ENCODE peak calls at places on chromosome 13, in nine cellular contexts. U is AG20443; I is NCI-H187; L is esophagus squamous epithelium; S is hypothalamus; N is cardiac fibroblast; F is ovary; B is activated T-cell treated with anti-CD3 and anti-CD28 coated beads, Interleukin-2, amount 50 U/mL, for 72 hours; R is caudate nucleus. O is an unnamed sample.

GRCh38 chr13:79447141-79447540 is 33.8 kb upstream of the NDFIP2 start:
- DNase-seq in F (no peak), L (no peak), I (no peak), U (no peak), N (no peak), R (no peak), S (no peak), B (no peak), O (no peak)

GRCh38 chr13:23356368-23356767 is 77.1 kb downstream of the SACS start:
- DNase-seq in B (no peak), U (no peak), I (no peak), N (no peak), L (no peak), R (no peak), S (no peak), F (no peak), O (no peak)

GRCh38 chr13:99941086-99941485 is 30.5 kb downstream of the ZIC5 start:
- DNase-seq in N (no peak), L (no peak), F (no peak), S (no peak), I (no peak), U (no peak), B (no peak), R (no peak), O (no peak)

GRCh38 chr13:50209646-50210045 is 194.4 kb downstream of the KCNRG start:
- DNase-seq in U (no peak), I (no peak), S (no peak), R (no peak), N (peak; percentile 49), L (no peak), F (no peak), B (no peak), O (no peak)

GRCh38 chr13:73090116-73090811 is 31.5 kb downstream of the KLF5 start:
- DNase-seq in L (no peak), U (peak; percentile 68), B (peak; percentile 2), R (no peak), S (no peak), N (peak; percentile 85), I (peak; percentile 96), F (no peak), O (no peak)

GRCh38 chr13:99371956-99372355 is 64.8 kb upstream of the GPR183 start:
- DNase-seq in F (no peak), B (peak; percentile 55), S (no peak), L (no peak), R (no peak), N (no peak), I (no peak), U (no peak), O (no peak)

GRCh38 chr13:89496478-89496877 is 1825.3 kb downstream of the SLITRK5 start:
- DNase-seq in F (no peak), L (no peak), S (no peak), N (no peak), R (no peak), B (no peak), I (no peak), U (no peak), O (no peak)

GRCh38 chr13:59687028-59687427 is 476.7 kb downstream of the DIAPH3 start:
- DNase-seq in L (no peak), F (no peak), R (no peak), U (no peak), I (no peak), B (no peak), N (no peak), S (no peak), O (no peak)

GRCh38 chr13:52348081-52348480 is 57.9 kb downstream of the THSD1 start:
- DNase-seq in N (peak; percentile 67), L (no peak), B (no peak), F (no peak), I (no peak), S (no peak), R (no peak), U (peak; percentile 82), O (no peak)

GRCh38 chr13:51364404-51365008 is 25.0 kb downstream of the SERPINE3 start:
- DNase-seq in I (no peak), R (no peak), F (no peak), U (peak; percentile 20), B (no peak), S (no peak), L (no peak), N (peak; percentile 72), O (no peak)

GRCh38 chr13:23180711-23181110 is at the start of gene SGCG:
- DNase-seq in N (no peak), U (peak; percentile 69), I (no peak), R (no peak), S (no peak), B (no peak), F (no peak), L (no peak), O (no peak)